ENCODE peak calls at places on chromosomes 11 and 22, in nine cellular contexts. H, Y, Z, D, T, U, A, P and G are unnamed samples.

GRCh38 chr22:23359583-23360123 is 179.3 kb downstream of the BCR start:
- DNase-seq in H (no peak), Y (no peak), Z (no peak), D (no peak), T (no peak), U (no peak), A (no peak), P (no peak), G (no peak)

GRCh38 chr22:20567993-20568417 is 60.6 kb downstream of the MED15 start:
- DNase-seq in H (no peak), Y (peak; percentile 75), Z (no peak), D (peak; percentile 63), T (no peak), U (no peak), A (no peak), P (peak; percentile 35), G (peak; percentile 58)

GRCh38 chr11:35031869-35032268 is 107.1 kb upstream of the CD44 start:
- DNase-seq in H (no peak), Y (peak; percentile 13), Z (no peak), D (no peak), T (peak; percentile 93), U (no peak), A (no peak), P (peak; percentile 66), G (no peak)

GRCh38 chr11:22725079-22725478 is 58.7 kb downstream of the GAS2 start:
- DNase-seq in H (no peak), Y (peak; percentile 12), Z (no peak), D (no peak), T (no peak), U (no peak), A (no peak), P (no peak), G (peak; percentile 3)

GRCh38 chr22:40838486-40838885 is 18.0 kb downstream of the ST13 start:
- DNase-seq in H (no peak), Y (no peak), Z (no peak), D (no peak), T (no peak), U (no peak), A (no peak), P (no peak), G (no peak)

GRCh38 chr11:11389238-11389637 is 36.2 kb upstream of the CSNK2A3 start:
- DNase-seq in H (no peak), Y (no peak), Z (no peak), D (no peak), T (no peak), U (no peak), A (no peak), P (no peak), G (peak; percentile 19)

GRCh38 chr11:133191931-133192330 is 340.4 kb downstream of the OPCML start:
- DNase-seq in H (no peak), Y (no peak), Z (no peak), D (no peak), T (no peak), U (no peak), A (no peak), P (no peak), G (no peak)

GRCh38 chr11:65915101-65915820 is 3.6 kb downstream of the C11orf68 start:
- DNase-seq in H (no peak), Y (no peak), Z (no peak), D (peak; percentile 17), T (no peak), U (no peak), A (no peak), P (no peak), G (no peak)

GRCh38 chr11:60170566-60170965 is 12.3 kb downstream of the MS4A6A start:
- DNase-seq in H (no peak), Y (no peak), Z (no peak), D (no peak), T (peak; percentile 36), U (no peak), A (no peak), P (no peak), G (no peak)

GRCh38 chr11:73350908-73351636 is 25.1 kb upstream of the RELT start:
- DNase-seq in H (no peak), Y (peak; percentile 87), Z (peak; percentile 85), D (peak; percentile 88), T (peak; percentile 55), U (no peak), A (peak; percentile 60), P (peak; percentile 61), G (peak; percentile 90)

GRCh38 chr11:107301886-107302285 is 155.7 kb downstream of the CWF19L2 start:
- DNase-seq in H (no peak), Y (peak; percentile 7), Z (no peak), D (no peak), T (peak; percentile 6), U (no peak), A (no peak), P (no peak), G (peak; percentile 2)

GRCh38 chr22:35637943-35638342 is 10.3 kb upstream of the APOL6 start:
- DNase-seq in H (no peak), Y (no peak), Z (no peak), D (peak; percentile 34), T (no peak), U (no peak), A (no peak), P (no peak), G (peak; percentile 46)

GRCh38 chr11:96906521-96906920 is 516.7 kb downstream of the JRKL start:
- DNase-seq in H (no peak), Y (no peak), Z (no peak), D (no peak), T (no peak), U (no peak), A (no peak), P (no peak), G (no peak)

GRCh38 chr22:42268852-42269406 is 1.5 kb downstream of the TCF20 start:
- DNase-seq in H (no peak), Y (peak; percentile 5), Z (no peak), D (no peak), T (no peak), U (no peak), A (no peak), P (no peak), G (no peak)

GRCh38 chr11:36372101-36372767 is 76.1 kb downstream of the PRR5L start:
- DNase-seq in H (no peak), Y (peak; percentile 86), Z (no peak), D (peak; percentile 87), T (no peak), U (peak; percentile 21), A (no peak), P (peak; percentile 49), G (peak; percentile 94)

GRCh38 chr11:73402834-73403185 is 26.6 kb downstream of the RELT start:
- DNase-seq in H (no peak), Y (peak; percentile 55), Z (peak; percentile 72), D (no peak), T (no peak), U (no peak), A (no peak), P (no peak), G (peak; percentile 31)

GRCh38 chr11:87290304-87290922 is 252.7 kb downstream of the TMEM135 start:
- DNase-seq in H (no peak), Y (peak; percentile 81), Z (peak; percentile 97), D (peak; percentile 79), T (peak; percentile 36), U (no peak), A (no peak), P (peak; percentile 9), G (peak; percentile 79)
- H3K4me3 ChIP-seq in H (no peak overlapping the region), Y (no peak overlapping the region), Z (no peak overlapping the region), D (no peak overlapping the region), T (no peak overlapping the region), U (no peak overlapping the region), A (no peak overlapping the region), P (no peak overlapping the region), G (no peak overlapping the region)

GRCh38 chr11:130427581-130428211 is 713 bp downstream of the ADAMTS8 start:
- DNase-seq in H (no peak), Y (no peak), Z (no peak), D (peak; percentile 9), T (no peak), U (no peak), A (no peak), P (no peak), G (no peak)
- H3K4me3 ChIP-seq in H (no peak overlapping the region), Y (no peak overlapping the region), Z (no peak overlapping the region), D (peak overlapping the region; percentile 37), T (peak overlapping the region; percentile 14), U (peak overlapping the region; percentile 63), A (peak overlapping the region; percentile 50), P (no peak overlapping the region), G (no peak overlapping the region)

DNA sequence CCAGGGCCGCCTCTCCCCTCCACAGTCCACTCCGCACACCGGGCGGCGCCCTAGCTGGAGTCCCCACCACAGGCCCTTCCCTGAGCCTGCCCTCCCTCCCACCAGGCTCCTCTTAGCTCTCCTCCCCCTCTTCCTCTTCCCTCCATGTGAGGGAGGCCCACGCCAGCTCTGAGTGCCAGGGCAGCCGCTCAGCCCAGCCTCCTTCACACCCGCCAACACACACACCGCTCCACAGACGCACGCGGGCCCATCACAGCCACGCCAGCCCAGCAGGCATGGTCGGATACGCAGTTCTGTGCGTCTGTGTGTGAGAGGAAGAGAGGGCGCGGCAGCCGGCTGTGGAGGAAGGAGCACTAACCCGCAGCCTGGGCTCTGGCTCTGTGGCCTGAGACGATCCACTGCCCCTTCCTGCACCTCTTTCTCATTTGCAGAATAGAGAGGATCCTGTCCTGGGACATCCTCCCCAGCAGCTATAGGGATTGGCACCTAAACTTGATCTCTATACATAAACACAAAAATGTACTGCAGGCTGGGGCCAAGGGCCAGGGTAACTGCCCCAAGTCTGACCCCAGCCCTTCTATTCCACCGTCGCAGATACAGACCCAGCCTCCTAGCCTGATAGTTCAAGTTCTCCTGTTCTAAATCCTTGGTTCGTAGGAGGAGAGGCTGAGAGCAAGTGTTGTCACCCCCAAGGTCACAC is 3.5 kb downstream of the CHRM4 start:
- DNase-seq in H (no peak), Y (no peak), Z (no peak), D (no peak), T (no peak), U (no peak), A (no peak), P (no peak), G (peak; percentile 41)
- H3K4me3 ChIP-seq in H (no peak overlapping the region), Y (no peak overlapping the region), Z (no peak overlapping the region), D (no peak overlapping the region), T (no peak overlapping the region), U (no peak overlapping the region), A (no peak overlapping the region), P (no peak overlapping the region), G (no peak overlapping the region)

GRCh38 chr11:102148059-102148458 is 37.8 kb downstream of the YAP1 start:
- DNase-seq in H (no peak), Y (no peak), Z (no peak), D (no peak), T (no peak), U (no peak), A (no peak), P (no peak), G (no peak)
- H3K4me3 ChIP-seq in H (no peak overlapping the region), Y (no peak overlapping the region), Z (no peak overlapping the region), D (no peak overlapping the region), T (no peak overlapping the region), U (no peak overlapping the region), A (no peak overlapping the region), P (no peak overlapping the region), G (no peak overlapping the region)